ENCODE peak calls at places on chromosomes 11 and 22, in five cellular contexts. One of them, this sample, is unnamed.

GRCh38 chr22:50537765-50538164 is 7.9 kb upstream of the KLHDC7B start:
- DNase-seq in caudate nucleus: no peak
- DNase-seq in lung: no peak
- DNase-seq in A549: no peak
- DNase-seq in stomach: no peak
- DNase-seq in this sample: no peak

GRCh38 chr11:17163296-17163695 is 44.5 kb downstream of the PIK3C2A start:
- DNase-seq in stomach: no peak
- DNase-seq in lung: no peak
- DNase-seq in A549: no peak
- DNase-seq in caudate nucleus: no peak
- DNase-seq in this sample: no peak

GRCh38 chr11:117232022-117232878 is at the start of the genes PCSK7 and RNF214:
- DNase-seq in caudate nucleus: peak; percentile 76
- DNase-seq in A549: peak; percentile 60
- DNase-seq in lung: peak; percentile 71
- DNase-seq in stomach: peak; percentile 82
- DNase-seq in this sample: peak; percentile 93

GRCh38 chr22:37231406-37232139 is 12.5 kb downstream of the RAC2 start:
- DNase-seq in lung: no peak
- DNase-seq in caudate nucleus: no peak
- DNase-seq in stomach: no peak
- DNase-seq in A549: no peak
- DNase-seq in this sample: no peak

GRCh38 chr11:61670626-61671025 is 9.6 kb upstream of the DAGLA start:
- DNase-seq in stomach: no peak
- DNase-seq in lung: no peak
- DNase-seq in caudate nucleus: no peak
- DNase-seq in A549: no peak
- DNase-seq in this sample: no peak

GRCh38 chr11:32472226-32472625 is 36.9 kb upstream of the WT1 start:
- DNase-seq in lung: no peak
- DNase-seq in stomach: no peak
- DNase-seq in caudate nucleus: no peak
- DNase-seq in A549: no peak
- DNase-seq in this sample: no peak

GRCh38 chr11:74269161-74269809 is 42.2 kb downstream of the P4HA3 start:
- DNase-seq in A549: peak; percentile 78
- DNase-seq in caudate nucleus: no peak
- DNase-seq in stomach: no peak
- DNase-seq in lung: no peak
- DNase-seq in this sample: no peak

GRCh38 chr11:133163463-133164419 is 368.6 kb downstream of the OPCML start:
- DNase-seq in stomach: no peak
- DNase-seq in lung: no peak
- DNase-seq in A549: peak; percentile 42
- DNase-seq in caudate nucleus: no peak
- DNase-seq in this sample: no peak

GRCh38 chr11:118289411-118289810 is 15.1 kb upstream of the CD3E start:
- DNase-seq in lung: no peak
- DNase-seq in stomach: no peak
- DNase-seq in A549: no peak
- DNase-seq in caudate nucleus: no peak
- DNase-seq in this sample: no peak

GRCh38 chr22:23696326-23696851 is 5.6 kb downstream of the RGL4 start:
- DNase-seq in lung: no peak
- DNase-seq in A549: no peak
- DNase-seq in stomach: peak; percentile 51
- DNase-seq in caudate nucleus: no peak
- DNase-seq in this sample: no peak

GRCh38 chr11:13294771-13295579 is 17.4 kb downstream of the BMAL1 start:
- DNase-seq in caudate nucleus: no peak
- DNase-seq in lung: no peak
- DNase-seq in stomach: no peak
- DNase-seq in A549: no peak
- DNase-seq in this sample: no peak

GRCh38 chr11:1085440-1086170 is 10.9 kb downstream of the MUC2 start:
- DNase-seq in caudate nucleus: no peak
- DNase-seq in stomach: no peak
- DNase-seq in A549: no peak
- DNase-seq in lung: no peak
- DNase-seq in this sample: no peak

GRCh38 chr11:3127706-3128355 is 37.3 kb downstream of the OSBPL5 start:
- DNase-seq in A549: no peak
- DNase-seq in lung: no peak
- DNase-seq in caudate nucleus: no peak
- DNase-seq in stomach: no peak
- DNase-seq in this sample: no peak

GRCh38 chr11:92941676-92942571 is 27.5 kb upstream of the MTNR1B start:
- DNase-seq in caudate nucleus: no peak
- DNase-seq in stomach: no peak
- DNase-seq in lung: no peak
- DNase-seq in A549: peak; percentile 33
- DNase-seq in this sample: peak; percentile 63

GRCh38 chr11:83816572-83817187 is 530.5 kb upstream of the CCDC90B start:
- DNase-seq in A549: peak; percentile 12
- DNase-seq in caudate nucleus: no peak
- DNase-seq in lung: no peak
- DNase-seq in stomach: no peak
- DNase-seq in this sample: peak; percentile 8

GRCh38 chr22:50696799-50697561 is 24.4 kb downstream of the SHANK3 start:
- DNase-seq in caudate nucleus: no peak
- DNase-seq in lung: no peak
- DNase-seq in stomach: no peak
- DNase-seq in A549: no peak
- DNase-seq in this sample: peak; percentile 16

GRCh38 chr11:33257160-33257896 is at the start of gene HIPK3:
- DNase-seq in lung: peak; percentile 84
- DNase-seq in caudate nucleus: peak; percentile 66
- DNase-seq in A549: peak; percentile 79
- DNase-seq in stomach: peak; percentile 85
- DNase-seq in this sample: peak; percentile 73

GRCh38 chr11:80930038-80930437 is 1489.2 kb upstream of the TENM4 start:
- DNase-seq in caudate nucleus: no peak
- DNase-seq in stomach: no peak
- DNase-seq in lung: no peak
- DNase-seq in A549: no peak
- DNase-seq in this sample: no peak

GRCh38 chr11:32574446-32574845 is 9.2 kb upstream of the EIF3M start:
- DNase-seq in caudate nucleus: no peak
- DNase-seq in lung: no peak
- DNase-seq in A549: no peak
- DNase-seq in stomach: no peak
- DNase-seq in this sample: no peak

GRCh38 chr22:47048123-47049077 is 285.9 kb downstream of the TBC1D22A start:
- DNase-seq in A549: no peak
- DNase-seq in caudate nucleus: no peak
- DNase-seq in stomach: no peak
- DNase-seq in lung: no peak
- DNase-seq in this sample: no peak

GRCh38 chr11:71451596-71452353 is 1.2 kb upstream of the NADSYN1 start:
- DNase-seq in stomach: no peak
- DNase-seq in caudate nucleus: no peak
- DNase-seq in A549: no peak
- DNase-seq in lung: no peak
- DNase-seq in this sample: no peak

GRCh38 chr22:18955696-18956095 is 19.6 kb upstream of the PRODH start:
- DNase-seq in lung: no peak
- DNase-seq in A549: no peak
- DNase-seq in caudate nucleus: no peak
- DNase-seq in stomach: no peak
- DNase-seq in this sample: no peak

GRCh38 chr22:34283844-34284243 is 363.6 kb upstream of the LARGE1 start:
- DNase-seq in caudate nucleus: no peak
- DNase-seq in A549: no peak
- DNase-seq in lung: no peak
- DNase-seq in stomach: no peak
- DNase-seq in this sample: no peak

GRCh38 chr22:39017596-39018365 is 3.1 kb upstream of the APOBEC3D start:
- DNase-seq in caudate nucleus: no peak
- DNase-seq in stomach: no peak
- DNase-seq in lung: no peak
- DNase-seq in A549: no peak
- DNase-seq in this sample: no peak

GRCh38 chr11:85318573-85318972 is 308.6 kb downstream of the DLG2 start:
- DNase-seq in lung: no peak
- DNase-seq in stomach: no peak
- DNase-seq in caudate nucleus: no peak
- DNase-seq in A549: no peak
- DNase-seq in this sample: no peak
- H3K27ac ChIP-seq in lung: no peak overlapping the region
- H3K27ac ChIP-seq in stomach: no peak overlapping the region
- H3K27ac ChIP-seq in caudate nucleus: no peak overlapping the region
- H3K27ac ChIP-seq in A549: no peak overlapping the region
- H3K27ac ChIP-seq in this sample: no peak overlapping the region

DNA sequence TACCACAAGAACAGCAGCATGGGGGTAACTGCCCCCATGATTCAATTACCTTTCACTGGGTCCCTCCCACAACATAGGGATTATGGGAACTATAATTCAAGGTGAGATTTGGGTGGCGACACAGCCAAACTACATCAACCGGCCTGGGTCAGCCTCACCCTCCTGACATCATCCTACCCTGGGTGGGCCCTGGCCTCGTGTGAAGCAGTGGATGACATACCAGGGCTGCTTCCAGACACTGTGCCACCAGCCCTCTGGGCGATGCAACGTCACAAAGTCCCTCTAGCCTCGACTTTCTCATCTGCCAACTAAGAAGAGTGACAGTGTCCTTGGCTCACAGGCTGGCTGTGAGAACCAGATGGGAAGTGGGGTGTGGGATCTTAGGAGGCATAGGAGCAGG is 8.7 kb upstream of the TPCN2 start:
- DNase-seq in stomach: no peak
- DNase-seq in caudate nucleus: no peak
- DNase-seq in A549: no peak
- DNase-seq in lung: no peak
- DNase-seq in this sample: no peak
- H3K27ac ChIP-seq in stomach: no peak overlapping the region
- H3K27ac ChIP-seq in caudate nucleus: no peak overlapping the region
- H3K27ac ChIP-seq in A549: no peak overlapping the region
- H3K27ac ChIP-seq in lung: peak overlapping the region; percentile 15
- H3K27ac ChIP-seq in this sample: no peak overlapping the region

DNA sequence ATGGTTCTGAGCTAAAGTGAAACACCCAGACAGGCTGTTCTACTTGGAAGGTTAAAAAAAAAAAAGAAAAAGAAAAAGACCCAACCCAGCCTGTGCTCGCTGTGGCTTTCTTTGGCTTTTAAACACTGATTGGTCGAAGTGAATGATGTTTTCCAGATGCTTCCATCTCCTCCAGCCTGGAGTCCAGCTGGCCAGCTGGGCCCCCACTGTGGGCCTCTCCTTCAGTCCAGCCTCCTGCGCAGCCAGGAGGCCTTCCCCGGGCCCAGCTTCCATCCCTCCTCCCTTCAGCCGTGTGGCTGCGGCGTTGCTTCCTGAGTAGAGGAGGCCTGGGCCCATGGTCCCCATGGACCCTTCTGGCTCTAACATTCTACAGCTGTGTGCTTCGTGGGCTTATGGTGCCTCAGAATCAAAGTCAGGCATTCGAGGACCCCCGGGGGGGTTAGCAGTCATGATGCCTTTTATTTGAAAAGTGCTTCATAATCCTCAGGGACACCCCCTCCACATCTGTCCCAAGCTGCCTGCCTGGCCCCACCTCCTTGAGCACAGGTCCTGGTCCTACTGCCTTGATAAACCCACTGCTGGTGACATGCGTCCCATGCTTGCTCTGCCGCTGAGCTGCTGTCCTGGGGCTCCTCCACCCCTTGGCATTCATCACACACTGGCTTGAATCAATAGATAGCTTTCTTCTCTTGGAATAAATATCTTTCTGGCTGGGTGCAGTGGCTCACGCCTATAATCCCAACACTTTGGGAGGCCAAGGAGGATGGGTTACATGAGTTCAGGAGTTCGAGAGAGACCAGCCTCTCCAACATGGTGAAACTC is 42.2 kb upstream of the FBLN1 start:
- DNase-seq in A549: no peak
- DNase-seq in caudate nucleus: no peak
- DNase-seq in stomach: no peak
- DNase-seq in lung: no peak
- DNase-seq in this sample: no peak
- H3K27ac ChIP-seq in A549: no peak overlapping the region
- H3K27ac ChIP-seq in caudate nucleus: no peak overlapping the region
- H3K27ac ChIP-seq in stomach: peak overlapping the region; percentile 74
- H3K27ac ChIP-seq in lung: peak overlapping the region; percentile 18
- H3K27ac ChIP-seq in this sample: no peak overlapping the region

GRCh38 chr11:18352581-18352980 is 30.2 kb downstream of the GTF2H1 start:
- DNase-seq in A549: no peak
- DNase-seq in caudate nucleus: no peak
- DNase-seq in stomach: no peak
- DNase-seq in lung: no peak
- DNase-seq in this sample: peak; percentile 35
- H3K27ac ChIP-seq in A549: no peak overlapping the region
- H3K27ac ChIP-seq in caudate nucleus: no peak overlapping the region
- H3K27ac ChIP-seq in stomach: no peak overlapping the region
- H3K27ac ChIP-seq in lung: no peak overlapping the region
- H3K27ac ChIP-seq in this sample: peak overlapping the region; percentile 31

DNA sequence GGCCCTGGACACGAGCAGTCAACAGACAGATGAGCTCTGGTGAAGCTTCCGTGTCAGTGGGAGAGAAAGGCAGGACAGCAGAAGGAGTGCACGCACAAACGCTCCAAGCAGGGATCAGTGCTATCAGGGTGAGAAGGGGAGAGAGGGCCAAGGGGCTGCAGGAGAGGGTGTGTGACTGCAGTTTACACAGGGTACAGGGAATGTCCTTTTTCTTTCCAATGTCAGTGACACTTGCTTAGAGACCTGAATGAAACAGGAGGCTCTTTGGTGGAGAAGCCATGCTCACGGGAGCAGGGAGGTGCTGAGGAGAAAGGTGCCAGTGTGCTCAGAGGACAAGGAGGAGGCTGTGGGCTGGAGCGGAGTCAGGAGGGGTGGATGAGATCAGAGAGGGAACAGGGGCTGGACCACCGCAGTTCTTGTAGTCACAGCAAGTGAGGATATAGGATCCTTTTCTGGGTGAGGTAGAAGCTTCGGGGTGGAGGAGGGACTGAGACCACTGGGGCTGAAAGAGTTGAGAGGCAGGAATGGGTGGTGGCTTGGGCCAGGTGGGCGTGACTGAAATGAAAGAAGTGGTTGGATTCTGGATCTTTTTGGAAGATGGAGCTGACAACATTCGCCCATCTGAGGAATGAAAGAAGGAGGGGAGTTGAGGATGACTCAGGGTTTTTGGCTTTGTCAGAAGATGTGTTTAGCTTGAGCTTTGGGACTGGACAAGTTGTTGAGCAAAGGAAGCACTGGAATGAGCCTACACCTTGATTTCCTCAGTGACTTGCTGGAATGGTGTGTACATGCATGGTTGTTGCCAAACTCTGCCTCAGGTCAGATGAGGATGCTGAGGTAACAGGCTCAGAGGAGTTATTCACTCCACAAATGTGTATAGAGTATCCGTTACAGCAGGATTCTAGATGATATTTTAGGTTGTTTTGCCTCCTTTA is 87.9 kb downstream of the ADAMTS15 start:
- DNase-seq in caudate nucleus: no peak
- DNase-seq in stomach: no peak
- DNase-seq in lung: no peak
- DNase-seq in A549: peak; percentile 4
- DNase-seq in this sample: no peak
- H3K27ac ChIP-seq in caudate nucleus: no peak overlapping the region
- H3K27ac ChIP-seq in stomach: no peak overlapping the region
- H3K27ac ChIP-seq in lung: no peak overlapping the region
- H3K27ac ChIP-seq in A549: peak overlapping the region; percentile 6
- H3K27ac ChIP-seq in this sample: peak overlapping the region; percentile 58